ENCODE peak calls at places on chromosome X, in eight cellular contexts. N is A549, D is ovary, B is suprapubic skin, X is PC-3, K is tibial nerve, E is fibroblast of lung, F is body of pancreas. Q is an unnamed sample.
A peak's percentile ranks its signal among the peaks of the same experiment; 100 is the strongest.

GRCh38 chrX:107629533-107629909 is 1.2 kb downstream of the PRPS1 start:
- DNase-seq in N (peak; percentile 51), D (no peak), B (no peak), X (peak; percentile 31), K (peak; percentile 5), E (peak; percentile 39), F (peak; percentile 7), Q (no peak)

GRCh38 chrX:130173190-130173895 is 1.6 kb downstream of the RAB33A start:
- DNase-seq in N (no peak), D (peak; percentile 24), B (no peak), X (peak; percentile 63), K (peak; percentile 30), E (peak; percentile 79), F (peak; percentile 48), Q (no peak)

GRCh38 chrX:119236599-119237525 is 777 bp downstream of the PGRMC1 start:
- DNase-seq in N (no peak), D (peak; percentile 40), B (peak; percentile 68), X (peak; percentile 48), K (peak; percentile 12), E (peak; percentile 82), F (peak; percentile 58), Q (no peak)

GRCh38 chrX:102345916-102346315 is 93.9 kb downstream of the NXF2B start:
- DNase-seq in N (peak; percentile 2), D (peak; percentile 66), B (peak; percentile 78), X (peak; percentile 70), K (peak; percentile 82), E (peak; percentile 11), F (peak; percentile 38), Q (no peak)

GRCh38 chrX:80807606-80808159 is 2.0 kb downstream of the BRWD3 start:
- DNase-seq in N (peak; percentile 71), D (no peak), B (no peak), X (no peak), K (no peak), E (no peak), F (no peak), Q (no peak)

GRCh38 chrX:21940356-21940829 is at the start of gene SMS:
- DNase-seq in N (peak; percentile 62), D (peak; percentile 84), B (peak; percentile 88), X (peak; percentile 81), K (peak; percentile 40), E (peak; percentile 75), F (peak; percentile 73), Q (peak; percentile 86)

GRCh38 chrX:17496407-17496806 is 121.4 kb downstream of the NHS start:
- DNase-seq in N (no peak), D (no peak), B (no peak), X (peak; percentile 88), K (no peak), E (no peak), F (peak; percentile 34), Q (no peak)

GRCh38 chrX:152072236-152072635 is 66.1 kb downstream of the MAGEA10 start:
- DNase-seq in N (peak; percentile 26), D (no peak), B (no peak), X (peak; percentile 51), K (no peak), E (peak; percentile 92), F (peak; percentile 5), Q (no peak)

GRCh38 chrX:111868726-111869638 is 7.0 kb upstream of the TRPC5OS start:
- DNase-seq in N (no peak), D (no peak), B (no peak), X (peak; percentile 9), K (no peak), E (peak; percentile 22), F (no peak), Q (no peak)

GRCh38 chrX:14798805-14799397 is 74.0 kb downstream of the FANCB start:
- DNase-seq in N (no peak), D (no peak), B (no peak), X (no peak), K (no peak), E (no peak), F (no peak), Q (no peak)

GRCh38 chrX:84339507-84340364 is 151.7 kb upstream of the RPS6KA6 start:
- DNase-seq in N (peak; percentile 1), D (no peak), B (no peak), X (peak; percentile 54), K (no peak), E (no peak), F (no peak), Q (no peak)

GRCh38 chrX:16119353-16120220 is 3.8 kb upstream of the GRPR start:
- DNase-seq in N (no peak), D (no peak), B (no peak), X (no peak), K (no peak), E (no peak), F (no peak), Q (no peak)

GRCh38 chrX:105653891-105654290 is 168.4 kb upstream of the NRK start:
- DNase-seq in N (no peak), D (no peak), B (no peak), X (no peak), K (no peak), E (peak; percentile 42), F (no peak), Q (no peak)

GRCh38 chrX:13721819-13722527 is 12.4 kb downstream of the TRAPPC2 start:
- DNase-seq in N (no peak), D (no peak), B (no peak), X (peak; percentile 64), K (no peak), E (peak; percentile 63), F (peak; percentile 62), Q (no peak)
- TF ChIP-seq CTCF in N (no peak), D (no peak), B (no peak), X (no peak), K (no peak), E (no peak), F (no peak), Q (no peak)

DNA sequence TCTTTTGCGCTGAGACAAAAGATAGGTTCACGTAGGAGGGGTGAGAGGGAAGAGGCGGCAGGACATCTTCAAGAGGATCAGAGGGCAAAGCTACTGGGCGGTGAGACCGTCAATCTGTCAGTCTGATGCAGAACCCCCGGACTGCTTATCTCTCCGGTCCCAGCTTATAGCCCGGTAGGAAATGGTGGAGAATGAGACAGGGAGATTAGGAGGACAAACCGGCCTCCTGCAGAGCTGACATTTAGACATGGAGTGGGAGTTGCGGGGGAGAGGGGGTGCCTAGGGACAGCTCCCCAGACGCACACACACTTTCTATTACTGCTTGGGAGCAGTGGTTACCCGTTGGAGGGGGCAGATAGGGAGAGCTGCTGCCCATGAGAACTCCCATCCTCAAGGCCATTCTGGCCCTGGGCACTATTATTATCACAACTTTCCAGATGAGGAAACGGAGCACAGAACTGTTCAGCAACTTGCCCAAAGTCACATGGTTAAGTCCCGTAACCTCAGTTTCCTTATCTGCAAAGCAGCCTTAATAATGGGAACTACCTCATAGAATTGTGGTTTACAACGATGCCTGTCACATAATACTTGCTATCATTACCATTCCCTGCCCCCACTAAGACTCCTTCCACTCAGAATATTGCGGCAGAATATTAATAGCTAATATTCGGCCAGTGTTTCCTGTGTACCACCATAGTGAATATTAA is 1.1 kb upstream of the HDAC6 start:
- DNase-seq in N (no peak), D (no peak), B (no peak), X (peak; percentile 2), K (no peak), E (no peak), F (peak; percentile 5), Q (no peak)
- H3K27ac ChIP-seq in N (peak overlapping the region; percentile 97), D (peak overlapping the region; percentile 82), B (peak overlapping the region; percentile 91), X (peak overlapping the region; percentile 85), K (peak overlapping the region; percentile 93), E (peak overlapping the region; percentile 95), F (peak overlapping the region; percentile 78), Q (peak overlapping the region; percentile 77)

GRCh38 chrX:33134164-33134563 is 77.2 kb downstream of the DMD start:
- DNase-seq in N (no peak), D (no peak), B (no peak), X (no peak), K (no peak), E (no peak), F (no peak), Q (no peak)

GRCh38 chrX:33128048-33128805 is 83.1 kb downstream of the DMD start:
- DNase-seq in N (no peak), D (no peak), B (no peak), X (no peak), K (no peak), E (no peak), F (no peak), Q (no peak)

GRCh38 chrX:33138677-33139249 is 72.6 kb downstream of the DMD start:
- DNase-seq in N (no peak), D (no peak), B (no peak), X (peak; percentile 7), K (no peak), E (no peak), F (no peak), Q (no peak)

GRCh38 chrX:33132569-33132968 is 78.8 kb downstream of the DMD start:
- DNase-seq in N (no peak), D (no peak), B (no peak), X (no peak), K (no peak), E (no peak), F (no peak), Q (no peak)

DNA sequence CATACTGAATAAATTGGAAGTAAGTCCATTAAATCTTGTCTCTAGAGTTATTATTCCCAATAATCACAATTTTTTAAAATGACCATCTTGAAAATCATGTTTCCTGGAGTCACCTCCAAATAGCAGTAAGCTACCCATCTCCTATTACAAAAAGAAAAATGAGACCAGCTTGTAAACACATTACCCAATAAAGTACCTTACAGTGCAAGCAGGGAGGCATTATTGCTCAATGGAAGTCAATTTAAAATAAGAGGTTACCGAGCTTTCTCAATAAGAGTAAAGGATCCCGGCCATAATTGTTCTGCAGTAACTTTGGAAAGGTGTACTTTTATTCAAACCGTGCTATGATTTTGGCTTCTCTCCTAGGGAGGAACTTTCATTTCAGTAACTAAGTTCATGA is 78.0 kb downstream of the DMD start:
- DNase-seq in N (no peak), D (no peak), B (no peak), X (no peak), K (no peak), E (no peak), F (no peak), Q (no peak)
- H3K4me3 ChIP-seq in N (no peak overlapping the region), D (no peak overlapping the region), B (no peak overlapping the region), X (no peak overlapping the region), K (no peak overlapping the region), E (no peak overlapping the region), F (no peak overlapping the region), Q (no peak overlapping the region)

GRCh38 chrX:9992061-9992460 is 24.9 kb downstream of the CLDN34 start:
- DNase-seq in N (no peak), D (no peak), B (no peak), X (no peak), K (no peak), E (no peak), F (no peak), Q (no peak)

GRCh38 chrX:9992724-9993123 is 25.6 kb downstream of the CLDN34 start:
- DNase-seq in N (no peak), D (no peak), B (no peak), X (no peak), K (no peak), E (no peak), F (no peak), Q (no peak)

GRCh38 chrX:9983463-9983862 is 16.3 kb downstream of the CLDN34 start:
- DNase-seq in N (no peak), D (no peak), B (no peak), X (no peak), K (no peak), E (no peak), F (no peak), Q (no peak)

DNA sequence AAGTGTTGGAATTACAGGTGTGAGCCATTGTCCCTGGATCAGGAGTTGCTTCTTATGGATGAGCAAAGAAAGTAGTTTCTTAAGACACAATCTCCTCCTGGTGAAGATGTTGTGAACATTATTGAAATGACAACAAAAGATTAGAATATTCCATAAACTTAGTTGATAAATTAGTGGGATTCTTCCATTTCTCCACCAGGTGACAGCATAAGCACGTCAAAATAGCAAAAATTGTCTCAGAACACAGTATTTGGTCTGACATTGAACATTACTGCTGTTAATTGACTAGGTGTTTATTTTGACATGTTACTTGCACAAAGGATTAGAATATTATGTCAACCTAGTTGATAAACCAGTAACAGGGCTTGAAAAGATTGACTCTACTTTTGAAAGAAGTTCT is 21.6 kb downstream of the CLDN34 start:
- DNase-seq in N (peak; percentile 24), D (no peak), B (no peak), X (peak; percentile 59), K (no peak), E (no peak), F (no peak), Q (no peak)
- TF ChIP-seq CTCF in N (peak; percentile 84), D (peak; percentile 57), B (no peak), X (peak; percentile 74), K (no peak), E (peak; percentile 37), F (peak; percentile 37), Q (no peak)